ENCODE peak calls at places on chromosomes 7 and 10, in six cellular contexts. One of them, this sample, is unnamed.

GRCh38 chr10:4719671-4720070 is 106.3 kb upstream of the AKR1E2 start:
- DNase-seq in T-helper 17 cell: no peak
- DNase-seq in colonic mucosa: no peak
- DNase-seq in B cell: no peak
- DNase-seq in body of pancreas: no peak
- DNase-seq in HL-60: no peak
- DNase-seq in this sample: no peak

GRCh38 chr10:131947631-131948347 is 33.9 kb downstream of the BNIP3 start:
- DNase-seq in T-helper 17 cell: no peak
- DNase-seq in colonic mucosa: no peak
- DNase-seq in B cell: no peak
- DNase-seq in body of pancreas: peak
- DNase-seq in HL-60: no peak
- DNase-seq in this sample: peak

GRCh38 chr7:91193141-91193540 is 71.1 kb upstream of the FZD1 start:
- DNase-seq in T-helper 17 cell: no peak
- DNase-seq in colonic mucosa: no peak
- DNase-seq in B cell: no peak
- DNase-seq in body of pancreas: no peak
- DNase-seq in HL-60: no peak
- DNase-seq in this sample: no peak

GRCh38 chr10:103244663-103245271 is 920 bp upstream of the RPEL1 start:
- DNase-seq in T-helper 17 cell: peak
- DNase-seq in colonic mucosa: peak
- DNase-seq in B cell: peak
- DNase-seq in body of pancreas: peak
- DNase-seq in HL-60: peak
- DNase-seq in this sample: peak

GRCh38 chr10:73956476-73957338 is 41.2 kb upstream of the VCL start:
- DNase-seq in T-helper 17 cell: peak
- DNase-seq in colonic mucosa: peak
- DNase-seq in B cell: peak
- DNase-seq in body of pancreas: no peak
- DNase-seq in HL-60: peak
- DNase-seq in this sample: no peak

GRCh38 chr10:43912469-43912868 is 263.8 kb upstream of the ZNF32 start:
- DNase-seq in T-helper 17 cell: no peak
- DNase-seq in colonic mucosa: no peak
- DNase-seq in B cell: no peak
- DNase-seq in body of pancreas: no peak
- DNase-seq in HL-60: no peak
- DNase-seq in this sample: no peak

GRCh38 chr7:27173412-27174076 is 576 bp downstream of the HOXA10 start:
- DNase-seq in T-helper 17 cell: no peak
- DNase-seq in colonic mucosa: no peak
- DNase-seq in B cell: no peak
- DNase-seq in body of pancreas: peak
- DNase-seq in HL-60: no peak
- DNase-seq in this sample: no peak

GRCh38 chr10:8254350-8254749 is 199.9 kb downstream of the GATA3 start:
- DNase-seq in T-helper 17 cell: no peak
- DNase-seq in colonic mucosa: no peak
- DNase-seq in B cell: no peak
- DNase-seq in body of pancreas: no peak
- DNase-seq in HL-60: no peak
- DNase-seq in this sample: no peak

GRCh38 chr10:24208661-24209420 is at the start of gene KIAA1217:
- DNase-seq in T-helper 17 cell: no peak
- DNase-seq in colonic mucosa: peak
- DNase-seq in B cell: no peak
- DNase-seq in body of pancreas: peak
- DNase-seq in HL-60: no peak
- DNase-seq in this sample: no peak

GRCh38 chr7:110534241-110534931 is 556.5 kb upstream of the LRRN3 start:
- DNase-seq in T-helper 17 cell: no peak
- DNase-seq in colonic mucosa: no peak
- DNase-seq in B cell: no peak
- DNase-seq in body of pancreas: no peak
- DNase-seq in HL-60: no peak
- DNase-seq in this sample: no peak

GRCh38 chr7:130292682-130293257 is at the start of gene CPA4:
- DNase-seq in T-helper 17 cell: no peak
- DNase-seq in colonic mucosa: no peak
- DNase-seq in B cell: no peak
- DNase-seq in body of pancreas: peak
- DNase-seq in HL-60: no peak
- DNase-seq in this sample: peak

GRCh38 chr7:122803323-122803722 is 82.9 kb downstream of the CADPS2 start:
- DNase-seq in T-helper 17 cell: no peak
- DNase-seq in colonic mucosa: no peak
- DNase-seq in B cell: no peak
- DNase-seq in body of pancreas: peak
- DNase-seq in HL-60: no peak
- DNase-seq in this sample: peak

GRCh38 chr7:78850093-78850740 is 603.2 kb downstream of the MAGI2 start:
- DNase-seq in T-helper 17 cell: no peak
- DNase-seq in colonic mucosa: no peak
- DNase-seq in B cell: no peak
- DNase-seq in body of pancreas: no peak
- DNase-seq in HL-60: no peak
- DNase-seq in this sample: no peak

GRCh38 chr7:70710011-70710480 is 421.9 kb upstream of the GALNT17 start:
- DNase-seq in T-helper 17 cell: no peak
- DNase-seq in colonic mucosa: no peak
- DNase-seq in B cell: no peak
- DNase-seq in body of pancreas: no peak
- DNase-seq in HL-60: no peak
- DNase-seq in this sample: no peak

GRCh38 chr10:43902842-43903241 is 254.2 kb upstream of the ZNF32 start:
- DNase-seq in T-helper 17 cell: no peak
- DNase-seq in colonic mucosa: no peak
- DNase-seq in B cell: no peak
- DNase-seq in body of pancreas: no peak
- DNase-seq in HL-60: no peak
- DNase-seq in this sample: no peak

GRCh38 chr7:102093599-102094001 is 193.1 kb upstream of the SH2B2 start:
- DNase-seq in T-helper 17 cell: no peak
- DNase-seq in colonic mucosa: peak
- DNase-seq in B cell: no peak
- DNase-seq in body of pancreas: no peak
- DNase-seq in HL-60: no peak
- DNase-seq in this sample: no peak

GRCh38 chr10:14608381-14609001 is 166.2 kb downstream of the FAM107B start:
- DNase-seq in T-helper 17 cell: no peak
- DNase-seq in colonic mucosa: no peak
- DNase-seq in B cell: peak
- DNase-seq in body of pancreas: no peak
- DNase-seq in HL-60: no peak
- DNase-seq in this sample: no peak

This sample was measured in 8988T.